ENCODE peak calls at places on chromosomes 5 and 9, in seven cellular contexts. P is uterus, R is H1, B is tibial nerve, Q is adrenal gland, N is HepG2, L is transverse colon. S is an unnamed sample.

GRCh38 chr5:177194278-177194677 is 60.7 kb downstream of the NSD1 start:
- DNase-seq in P (peak; percentile 69), R (peak; percentile 2), B (no peak), Q (peak; percentile 67), N (peak; percentile 70), L (no peak), S (no peak)

GRCh38 chr5:172450861-172451695 is 3.2 kb downstream of the SH3PXD2B start:
- DNase-seq in P (peak; percentile 54), R (no peak), B (no peak), Q (peak; percentile 76), N (no peak), L (peak; percentile 38), S (peak; percentile 71)

GRCh38 chr5:145979270-145980223 is 43.2 kb downstream of the SH3RF2 start:
- DNase-seq in P (no peak), R (no peak), B (no peak), Q (no peak), N (peak; percentile 96), L (peak; percentile 59), S (no peak)

GRCh38 chr5:179393078-179393477 is 47.8 kb upstream of the ADAMTS2 start:
- DNase-seq in P (no peak), R (no peak), B (no peak), Q (no peak), N (no peak), L (no peak), S (no peak)

GRCh38 chr5:137858223-137858916 is 9.3 kb upstream of the MYOT start:
- DNase-seq in P (no peak), R (no peak), B (no peak), Q (no peak), N (no peak), L (no peak), S (no peak)

GRCh38 chr5:91641730-91642350 is 258.7 kb upstream of the ARRDC3 start:
- DNase-seq in P (no peak), R (no peak), B (no peak), Q (no peak), N (peak; percentile 31), L (no peak), S (no peak)

GRCh38 chr5:98563885-98564653 is 209.4 kb upstream of the RGMB start:
- DNase-seq in P (no peak), R (no peak), B (no peak), Q (no peak), N (no peak), L (no peak), S (no peak)

GRCh38 chr9:109166771-109167601 is at the start of gene FRRS1L:
- DNase-seq in P (no peak), R (no peak), B (no peak), Q (peak; percentile 75), N (no peak), L (no peak), S (no peak)

GRCh38 chr9:97551308-97551707 is 49.8 kb downstream of the TMOD1 start:
- DNase-seq in P (no peak), R (no peak), B (no peak), Q (no peak), N (no peak), L (no peak), S (no peak)

GRCh38 chr5:35246928-35247644 is 16.8 kb upstream of the PRLR start:
- DNase-seq in P (peak; percentile 57), R (no peak), B (no peak), Q (peak; percentile 81), N (no peak), L (peak; percentile 41), S (no peak)

GRCh38 chr5:176548967-176549444 is at the start of gene CDHR2:
- DNase-seq in P (no peak), R (no peak), B (no peak), Q (no peak), N (peak; percentile 85), L (peak; percentile 68), S (no peak)

GRCh38 chr9:134217431-134218210 is 53.3 kb upstream of the RNU6ATAC start:
- DNase-seq in P (no peak), R (no peak), B (no peak), Q (no peak), N (peak; percentile 70), L (no peak), S (peak; percentile 61)

GRCh38 chr5:170639221-170639925 is 135.6 kb downstream of the KCNIP1 start:
- DNase-seq in P (no peak), R (no peak), B (no peak), Q (no peak), N (no peak), L (no peak), S (peak; percentile 45)

GRCh38 chr5:91110709-91111108 is 272.4 kb downstream of the ARRDC3 start:
- DNase-seq in P (peak; percentile 21), R (no peak), B (no peak), Q (no peak), N (no peak), L (no peak), S (no peak)

GRCh38 chr9:126327016-126327749 is 554 bp downstream of the MVB12B start:
- DNase-seq in P (no peak), R (no peak), B (no peak), Q (peak; percentile 55), N (no peak), L (no peak), S (peak; percentile 87)

GRCh38 chr5:157559301-157559700 is 16.3 kb downstream of the ADAM19 start:
- DNase-seq in P (no peak), R (no peak), B (no peak), Q (no peak), N (no peak), L (no peak), S (no peak)

GRCh38 chr5:41629897-41630296 is 119.5 kb upstream of the PLCXD3 start:
- DNase-seq in P (no peak), R (no peak), B (no peak), Q (peak; percentile 74), N (no peak), L (no peak), S (no peak)

GRCh38 chr9:80806675-80807074 is 882.7 kb downstream of the TLE1 start:
- DNase-seq in P (no peak), R (no peak), B (no peak), Q (no peak), N (no peak), L (no peak), S (no peak)

GRCh38 chr5:91162534-91163381 is 220.4 kb downstream of the ARRDC3 start:
- DNase-seq in P (peak; percentile 66), R (no peak), B (peak; percentile 73), Q (peak; percentile 89), N (peak; percentile 48), L (peak; percentile 79), S (peak; percentile 82)

GRCh38 chr9:105067895-105068580 is 140.1 kb upstream of the ABCA1 start:
- DNase-seq in P (no peak), R (no peak), B (no peak), Q (no peak), N (no peak), L (no peak), S (no peak)

GRCh38 chr5:16792278-16793275 is 143.5 kb downstream of the MYO10 start:
- DNase-seq in P (no peak), R (no peak), B (no peak), Q (no peak), N (no peak), L (no peak), S (no peak)

GRCh38 chr5:107619781-107620180 is 51.0 kb downstream of the EFNA5 start:
- DNase-seq in P (no peak), R (no peak), B (no peak), Q (no peak), N (no peak), L (no peak), S (no peak)

GRCh38 chr9:136432591-136432990 is 7.1 kb downstream of the INPP5E start:
- DNase-seq in P (no peak), R (no peak), B (no peak), Q (no peak), N (no peak), L (no peak), S (no peak)

GRCh38 chr9:136433043-136433715 is 6.5 kb downstream of the INPP5E start:
- DNase-seq in P (no peak), R (no peak), B (no peak), Q (no peak), N (no peak), L (no peak), S (no peak)

GRCh38 chr9:136433849-136434579 is 5.6 kb downstream of the INPP5E start:
- DNase-seq in P (no peak), R (no peak), B (no peak), Q (no peak), N (no peak), L (no peak), S (no peak)

GRCh38 chr9:136436055-136436634 is 3.5 kb downstream of the INPP5E start:
- DNase-seq in P (no peak), R (no peak), B (no peak), Q (no peak), N (no peak), L (no peak), S (no peak)

GRCh38 chr9:136434580-136435169 is 5.0 kb downstream of the INPP5E start:
- DNase-seq in P (no peak), R (no peak), B (no peak), Q (no peak), N (no peak), L (no peak), S (no peak)
- H3K36me3 ChIP-seq in P (no peaks in the 10 kb centered on the region), R (no peaks in the 10 kb centered on the region), B (no peaks in the 10 kb centered on the region), Q (peaks cover 28% of the 10 kb centered on the region), N (peaks cover 1% of the 10 kb centered on the region), L (no peaks in the 10 kb centered on the region), S (peaks cover 61% of the 10 kb centered on the region)

GRCh38 chr5:32174011-32174866 is at the start of gene GOLPH3:
- DNase-seq in P (peak; percentile 91), R (peak; percentile 62), B (peak; percentile 94), Q (peak; percentile 97), N (peak; percentile 81), L (peak; percentile 95), S (peak; percentile 99)
- TF ChIP-seq POLR2A in P (peak; percentile 95), R (peak; percentile 98), B (peak; percentile 86), Q (peak; percentile 91), N (peak; percentile 90), L (peak; percentile 95), S (peak; percentile 78)

GRCh38 chr9:114626415-114627029 is 15.4 kb downstream of the TMEM268 start:
- DNase-seq in P (no peak), R (no peak), B (no peak), Q (no peak), N (no peak), L (no peak), S (no peak)
- H3K36me3 ChIP-seq in P (no peaks in the 10 kb centered on the region), R (no peaks in the 10 kb centered on the region), B (no peaks in the 10 kb centered on the region), Q (peaks cover 37% of the 10 kb centered on the region), N (peaks cover 3% of the 10 kb centered on the region), L (peaks cover 4% of the 10 kb centered on the region), S (peaks cover 98% of the 10 kb centered on the region)

DNA sequence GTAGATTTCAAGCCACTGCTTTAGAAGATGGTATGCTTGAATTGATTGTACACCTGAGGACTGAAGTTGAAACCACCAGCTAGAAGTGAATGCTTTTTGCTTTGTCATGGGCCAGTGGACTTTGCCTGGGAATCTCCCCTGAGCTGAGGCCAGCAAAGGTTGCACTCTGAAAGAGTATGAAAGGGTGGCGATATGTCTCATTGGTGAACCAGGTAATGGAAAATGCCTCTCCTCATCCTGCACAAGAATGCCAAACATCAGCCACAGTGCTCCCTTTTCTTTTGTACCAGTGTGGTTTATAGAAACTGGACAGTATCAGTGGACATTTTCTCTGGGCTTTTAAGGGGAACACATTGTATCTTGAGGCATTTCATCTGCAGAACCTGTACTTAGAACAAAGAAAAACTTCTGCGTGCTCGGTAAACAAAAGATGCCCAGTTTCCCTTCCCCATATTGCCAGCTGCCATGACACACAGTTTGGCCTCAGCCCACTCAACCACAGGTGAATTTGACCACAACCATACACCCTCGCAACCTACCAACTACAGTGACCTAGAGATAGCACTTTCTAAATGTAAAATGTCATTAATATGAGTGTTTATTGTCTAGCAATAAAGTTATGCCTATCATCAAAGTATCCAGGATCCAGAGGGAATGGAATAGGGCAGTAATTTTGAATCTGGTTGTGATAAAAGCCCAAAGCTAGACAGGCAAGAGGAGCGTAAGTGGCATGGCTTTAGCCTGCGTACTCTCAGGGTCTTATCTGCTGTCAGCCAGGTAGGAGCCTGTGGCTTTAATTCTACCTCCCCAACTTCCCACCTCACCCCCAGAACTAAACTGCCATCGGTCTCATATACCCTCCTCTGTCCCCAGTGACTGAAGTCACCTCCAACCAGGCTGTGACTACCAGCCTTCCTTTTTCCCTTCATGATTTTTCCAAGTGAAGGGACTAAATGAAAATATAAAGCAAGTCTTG is 79.5 kb upstream of the LHFPL2 start:
- DNase-seq in P (no peak), R (no peak), B (no peak), Q (no peak), N (peak; percentile 93), L (peak; percentile 50), S (no peak)
- TF ChIP-seq POLR2A in P (no peak), R (no peak), B (no peak), Q (no peak), N (peak; percentile 16), L (no peak), S (no peak)

S was measured in spleen.